ENCODE peak calls at places on chromosomes 5 and 9, in four cellular contexts. E, V, J and O are unnamed samples.
A peak's percentile ranks its signal among the peaks of the same experiment; 100 is the strongest.

GRCh38 chr9:27765266-27765665 is 192.0 kb upstream of the C9orf72 start:
- DNase-seq in E (no peak), J (no peak), V (no peak), O (no peak)

GRCh38 chr9:129489838-129490582 is 130.9 kb downstream of the C9orf50 start:
- DNase-seq in V (peak; percentile 72), E (no peak), J (no peak), O (no peak)

GRCh38 chr5:41154491-41154890 is 58.8 kb downstream of the C6 start:
- DNase-seq in J (no peak), E (no peak), V (no peak), O (no peak)

GRCh38 chr5:3534997-3535396 is 60.6 kb upstream of the IRX1 start:
- DNase-seq in E (no peak), V (no peak), J (no peak), O (no peak)

GRCh38 chr5:54608423-54609085 is 91.0 kb downstream of the SNX18 start:
- DNase-seq in E (peak; percentile 25), J (no peak), V (no peak), O (no peak)

GRCh38 chr5:84287964-84288363 is 96.7 kb downstream of the EDIL3 start:
- DNase-seq in E (no peak), J (peak; percentile 9), V (no peak), O (no peak)

GRCh38 chr9:68455436-68455835 is 85.2 kb downstream of the TMEM252 start:
- DNase-seq in J (no peak), E (no peak), V (no peak), O (no peak)

GRCh38 chr5:179183481-179183880 is 123.3 kb downstream of the ZNF354C start:
- DNase-seq in E (no peak), V (no peak), J (no peak), O (no peak)

GRCh38 chr9:98081477-98082219 is 25.1 kb downstream of the NANS start:
- DNase-seq in V (peak; percentile 39), J (peak; percentile 40), E (no peak), O (no peak)

GRCh38 chr5:127330116-127330515 is 39.5 kb downstream of the MEGF10 start:
- DNase-seq in V (no peak), J (no peak), E (no peak), O (no peak)

GRCh38 chr5:72561407-72561972 is 54.3 kb upstream of the ZNF366 start:
- DNase-seq in V (no peak), J (no peak), E (no peak), O (no peak)

GRCh38 chr9:73167614-73168013 is 15.9 kb downstream of the ANXA1 start:
- DNase-seq in J (no peak), E (no peak), V (no peak), O (no peak)

GRCh38 chr9:125547383-125547782 is 159.6 kb downstream of the MAPKAP1 start:
- DNase-seq in E (no peak), V (no peak), J (no peak), O (no peak)

GRCh38 chr5:74282495-74282894 is 358.0 kb downstream of the ENC1 start:
- DNase-seq in E (no peak), J (no peak), V (no peak), O (no peak)

GRCh38 chr5:177447611-177448243 is 1.1 kb downstream of the PRR7 start:
- DNase-seq in V (no peak), J (peak; percentile 88), E (no peak), O (peak; percentile 74)

GRCh38 chr5:1955586-1955985 is 72.9 kb upstream of the IRX4 start:
- DNase-seq in V (no peak), E (no peak), J (no peak), O (no peak)

GRCh38 chr5:173342813-173343435 is 14.7 kb upstream of the STC2 start:
- DNase-seq in J (no peak), V (no peak), E (no peak), O (no peak)

GRCh38 chr9:131727184-131727785 is 12.6 kb downstream of the RAPGEF1 start:
- DNase-seq in E (no peak), J (no peak), V (no peak), O (no peak)

GRCh38 chr5:178547052-178547666 is 43.0 kb downstream of the COL23A1 start:
- DNase-seq in V (no peak), E (no peak), J (no peak), O (no peak)

GRCh38 chr9:69981686-69982450 is 61.8 kb upstream of the MAMDC2 start:
- DNase-seq in E (no peak), J (no peak), V (no peak), O (no peak)

GRCh38 chr5:1484416-1485319 is 39.1 kb downstream of the LPCAT1 start:
- DNase-seq in V (no peak), J (no peak), E (no peak), O (no peak)

GRCh38 chr9:22084336-22085035 is 75.4 kb upstream of the CDKN2B start:
- DNase-seq in J (no peak), E (no peak), V (no peak), O (no peak)

GRCh38 chr5:176732736-176733585 is 77.4 kb upstream of the UNC5A start:
- DNase-seq in J (no peak), V (no peak), E (no peak), O (no peak)